ENCODE peak calls at places on chromosome 22, in five cellular contexts. H is Peyer's patch, I is uterus, B is HepG2, D is GM12878. L is an unnamed sample.

GRCh38 chr22:41862160-41862529 is 29.2 kb downstream of the SREBF2 start:
- DNase-seq in H (peak; percentile 55), I (no peak), B (peak; percentile 39), D (peak; percentile 83), L (no peak)

GRCh38 chr22:20813056-20813455 is 39.1 kb downstream of the SERPIND1 start:
- DNase-seq in H (no peak), I (no peak), B (no peak), D (no peak), L (no peak)

GRCh38 chr22:31083377-31083768 is 2.3 kb downstream of the SMTN start:
- DNase-seq in H (no peak), I (peak; percentile 50), B (no peak), D (no peak), L (peak; percentile 94)

GRCh38 chr22:22410121-22410520 is 98.4 kb downstream of the ZNF280B start:
- DNase-seq in H (peak; percentile 80), I (no peak), B (no peak), D (no peak), L (no peak)

GRCh38 chr22:31350410-31350863 is 4.3 kb upstream of the PATZ1 start:
- DNase-seq in H (no peak), I (no peak), B (peak; percentile 90), D (no peak), L (peak; percentile 82)

GRCh38 chr22:45880732-45881523 is 96.0 kb downstream of the WNT7B start:
- DNase-seq in H (no peak), I (no peak), B (no peak), D (no peak), L (no peak)

GRCh38 chr22:33014621-33015020 is 43.6 kb downstream of the SYN3 start:
- DNase-seq in H (peak; percentile 10), I (no peak), B (no peak), D (no peak), L (no peak)

GRCh38 chr22:45731798-45732495 is 60.3 kb downstream of the ATXN10 start:
- DNase-seq in H (no peak), I (no peak), B (peak; percentile 8), D (no peak), L (no peak)

GRCh38 chr22:45418056-45418769 is 4.7 kb downstream of the RIBC2 start:
- DNase-seq in H (no peak), I (no peak), B (no peak), D (no peak), L (no peak)

GRCh38 chr22:16609548-16610261 is 17.1 kb upstream of the CCT8L2 start:
- DNase-seq in H (no peak), I (no peak), B (no peak), D (no peak), L (no peak)

DNA sequence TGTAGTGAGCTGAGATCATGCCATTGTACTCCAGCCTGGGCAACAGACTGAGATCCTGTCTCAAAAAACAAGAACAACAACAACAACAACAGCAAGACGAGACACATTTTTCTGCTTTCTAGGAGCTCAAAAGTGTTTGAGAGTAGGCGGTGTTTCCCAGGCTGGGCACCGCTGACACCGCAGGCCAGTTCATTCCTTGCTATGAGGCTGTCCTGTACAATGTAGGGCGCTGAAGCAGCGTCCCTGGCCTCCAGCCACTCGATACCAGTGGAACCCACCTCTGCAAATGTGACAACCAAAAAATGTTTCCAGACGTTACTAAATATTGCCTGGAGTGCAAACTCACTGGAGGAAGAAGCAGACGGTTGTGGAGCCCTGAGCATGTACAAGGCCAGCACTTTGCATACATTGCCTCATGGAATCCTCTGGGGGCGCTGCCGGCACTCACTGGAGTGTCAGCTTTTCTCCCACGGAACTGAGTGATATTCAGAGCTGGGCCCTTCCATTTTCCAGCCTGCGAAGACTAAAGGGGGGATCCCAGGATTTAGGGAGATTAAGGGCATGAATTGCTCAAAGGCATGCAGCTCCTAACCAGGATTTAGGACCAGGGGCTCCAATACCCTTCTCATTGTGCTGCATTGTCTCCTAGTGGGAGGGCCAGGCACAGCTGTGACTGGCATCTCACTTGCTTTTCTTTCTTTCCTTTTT is 5.8 kb upstream of the MIEF1 start:
- DNase-seq in H (peak; percentile 75), I (peak; percentile 54), B (peak; percentile 74), D (no peak), L (peak; percentile 89)
- TF ChIP-seq POLR2A in H (no peak), I (no peak), B (no peak), D (no peak), L (no peak)

DNA sequence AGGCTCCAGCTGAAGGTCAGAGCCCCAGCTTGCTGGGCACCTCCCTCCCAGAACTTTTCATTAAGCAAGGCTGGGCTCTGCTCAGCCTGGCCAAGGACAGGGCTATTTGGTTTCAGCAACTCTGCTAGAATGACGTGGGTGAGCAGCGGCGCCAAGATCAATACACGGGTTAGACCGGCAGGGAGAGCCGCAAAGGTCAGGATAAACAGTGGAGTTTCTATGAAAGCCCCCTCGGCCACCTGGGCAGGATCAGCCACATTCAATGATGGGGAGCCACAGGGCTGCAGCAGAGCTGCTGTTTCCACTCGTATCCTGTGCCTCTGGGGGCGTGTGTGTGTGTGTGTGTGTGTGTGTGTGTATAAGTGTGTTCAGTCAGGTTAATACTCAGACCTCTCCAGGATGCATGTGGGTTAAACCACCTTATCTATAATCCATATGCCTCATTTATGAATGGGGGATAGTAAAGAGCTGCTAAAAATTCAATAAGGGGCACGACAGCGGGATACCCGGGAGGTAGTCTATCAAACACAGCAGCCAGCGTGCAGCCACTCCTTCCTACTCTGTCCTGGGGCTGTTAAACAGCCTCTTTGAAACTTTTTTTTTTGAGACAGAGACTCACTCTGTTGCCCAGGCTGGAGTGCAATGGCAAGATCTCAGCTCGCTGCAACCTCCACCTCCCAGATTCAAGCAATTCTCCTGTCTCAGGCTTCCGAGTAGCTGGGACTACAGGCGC is 34.8 kb downstream of the MYH9 start:
- DNase-seq in H (no peak), I (no peak), B (peak; percentile 92), D (no peak), L (peak; percentile 94)
- H3K4me1 ChIP-seq in H (peaks cover 90% of the 10 kb centered on the region), I (peaks cover 44% of the 10 kb centered on the region), B (peaks cover 94% of the 10 kb centered on the region), D (peaks cover 30% of the 10 kb centered on the region), L (peaks cover 90% of the 10 kb centered on the region)

GRCh38 chr22:28410050-28410816 is 269.4 kb downstream of the TTC28 start:
- DNase-seq in H (no peak), I (no peak), B (no peak), D (no peak), L (no peak)
- H3K27me3 ChIP-seq in H (no peaks in the 10 kb centered on the region), I (no peaks in the 10 kb centered on the region), B (no peaks in the 10 kb centered on the region), D (no peaks in the 10 kb centered on the region), L (no peaks in the 10 kb centered on the region)

GRCh38 chr22:28791841-28792490 is 8.4 kb downstream of the XBP1 start:
- DNase-seq in H (no peak), I (no peak), B (no peak), D (peak; percentile 80), L (no peak)

GRCh38 chr22:28791124-28791523 is 9.2 kb downstream of the XBP1 start:
- DNase-seq in H (no peak), I (no peak), B (no peak), D (no peak), L (no peak)

GRCh38 chr22:28795071-28795693 is 5.2 kb downstream of the XBP1 start:
- DNase-seq in H (no peak), I (no peak), B (no peak), D (no peak), L (no peak)

GRCh38 chr22:28793976-28794584 is 6.3 kb downstream of the XBP1 start:
- DNase-seq in H (no peak), I (no peak), B (no peak), D (no peak), L (no peak)

GRCh38 chr22:28792491-28793383 is 7.6 kb downstream of the XBP1 start:
- DNase-seq in H (no peak), I (no peak), B (no peak), D (no peak), L (peak; percentile 59)
- TF ChIP-seq POLR2A in H (no peak), I (no peak), B (peak; percentile 64), D (peak; percentile 61), L (no peak)

GRCh38 chr22:49179175-49179574 is 648.5 kb downstream of the BRD1 start:
- DNase-seq in H (no peak), I (no peak), B (no peak), D (no peak), L (no peak)

GRCh38 chr22:49181431-49181830 is 646.2 kb downstream of the BRD1 start:
- DNase-seq in H (no peak), I (no peak), B (no peak), D (no peak), L (no peak)

GRCh38 chr22:49180683-49181024 is 647.0 kb downstream of the BRD1 start:
- DNase-seq in H (no peak), I (no peak), B (no peak), D (no peak), L (no peak)

GRCh38 chr22:49178246-49179005 is 649.2 kb downstream of the BRD1 start:
- DNase-seq in H (no peak), I (no peak), B (no peak), D (no peak), L (no peak)

DNA sequence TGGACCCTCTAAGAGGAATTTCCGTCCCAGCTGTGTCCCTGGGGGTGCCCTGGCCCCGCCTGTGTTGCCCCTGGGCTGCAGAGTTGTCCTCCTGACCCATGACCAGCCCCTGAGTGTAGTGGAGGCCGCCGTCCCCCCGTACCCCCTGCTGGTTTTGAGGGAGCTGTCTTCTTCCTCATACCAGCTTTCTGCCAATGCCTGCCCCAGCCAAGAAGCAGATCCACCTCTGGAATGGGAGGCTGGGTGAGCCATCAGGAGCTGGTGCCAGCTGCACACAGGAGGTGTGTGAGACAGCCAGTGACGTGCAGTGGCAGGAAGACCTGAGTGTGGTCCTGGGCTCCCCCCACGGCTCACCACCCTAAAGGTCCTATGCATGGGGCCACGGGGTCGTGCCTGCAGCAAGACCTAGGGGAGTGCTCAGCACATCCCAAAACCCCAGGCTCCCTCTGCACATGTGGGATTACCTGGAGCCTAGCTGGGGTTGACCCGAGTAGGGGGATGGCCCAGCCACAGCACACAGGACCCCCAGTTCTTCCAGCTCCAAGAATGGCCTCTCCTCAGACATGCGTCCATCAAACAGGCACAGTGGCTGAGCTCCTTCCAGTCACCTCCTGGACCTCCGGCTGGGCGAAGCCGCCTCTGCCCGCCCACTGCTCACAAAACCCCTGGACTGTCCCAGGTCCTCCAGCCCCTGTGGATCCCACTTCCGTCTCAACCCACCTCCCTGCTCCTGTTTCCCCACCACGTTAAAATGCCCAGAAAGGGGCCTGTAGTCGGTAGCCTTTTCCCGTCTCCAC is 647.6 kb downstream of the BRD1 start:
- DNase-seq in H (no peak), I (no peak), B (no peak), D (no peak), L (no peak)
- H3K4me1 ChIP-seq in H (no peaks in the 10 kb centered on the region), I (no peaks in the 10 kb centered on the region), B (peaks cover 9% of the 10 kb centered on the region), D (no peaks in the 10 kb centered on the region), L (no peaks in the 10 kb centered on the region)

DNA sequence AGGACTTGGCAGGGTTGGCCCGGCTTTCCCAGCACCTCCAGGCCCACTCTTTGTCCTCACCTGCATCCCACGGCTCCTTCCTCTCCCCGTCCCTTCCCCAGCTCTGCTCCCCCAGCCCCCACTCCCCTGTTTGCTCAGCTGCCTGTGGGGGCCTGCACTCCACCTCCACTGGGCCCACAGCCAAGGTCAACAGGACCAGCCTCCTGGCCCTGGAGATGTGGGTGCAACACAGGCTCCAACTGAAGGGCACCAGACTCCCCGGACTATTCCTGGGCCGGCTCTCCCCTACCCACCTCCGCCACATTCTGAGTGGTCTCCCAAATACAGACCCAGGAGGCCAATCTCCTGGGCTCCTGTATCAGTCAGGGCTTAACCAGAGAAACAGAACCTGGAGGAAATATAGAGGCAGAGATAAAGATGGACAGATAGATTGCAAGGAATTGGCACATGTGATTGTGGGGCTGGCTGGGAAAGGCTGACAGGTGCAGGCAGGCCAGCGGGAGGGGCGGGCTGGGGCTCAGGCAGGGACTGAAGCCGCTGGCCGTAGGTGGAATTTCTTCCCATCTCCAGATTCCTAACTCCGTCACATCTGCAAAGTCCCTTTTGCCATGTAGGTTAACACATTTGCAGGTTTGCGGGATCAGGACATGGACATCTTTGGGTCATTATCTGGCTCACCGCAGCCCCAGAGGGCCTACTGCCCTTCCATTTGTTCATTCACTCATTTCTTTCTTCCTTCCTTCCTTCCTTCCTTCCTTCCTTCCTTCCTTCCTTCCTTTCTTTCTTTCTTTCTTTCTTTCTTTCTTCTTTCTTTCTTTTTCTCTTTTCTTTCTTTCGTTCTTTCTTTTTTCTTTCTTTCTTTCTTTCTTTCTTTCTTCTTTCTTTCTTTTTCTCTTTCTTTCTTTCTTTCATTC is 45.8 kb upstream of the MYH9 start:
- DNase-seq in H (no peak), I (no peak), B (peak; percentile 66), D (no peak), L (peak; percentile 96)
- H3K27me3 ChIP-seq in H (no peaks in the 10 kb centered on the region), I (no peaks in the 10 kb centered on the region), B (no peaks in the 10 kb centered on the region), D (no peaks in the 10 kb centered on the region), L (no peaks in the 10 kb centered on the region)